ENCODE peak calls at places on chromosomes 3 and 15, in ten cellular contexts. Y, W, F, O, J, S, V, K, D and E are unnamed samples. For H3K4me1, the result is how much of the 10 kb centered on the place peaks cover.

GRCh38 chr15:77048135-77048866 is 22.6 kb downstream of the TSPAN3 start:
- DNase-seq in Y (peak), W (no peak), F (no peak), O (no peak), J (no peak), S (no peak), V (no peak), K (no peak), D (no peak), E (no peak)

GRCh38 chr3:172595648-172596393 is 72.6 kb upstream of the TNFSF10 start:
- DNase-seq in Y (peak), W (peak), F (peak), O (peak), J (peak), S (peak), V (peak), K (peak), D (peak), E (no peak)

GRCh38 chr15:99092554-99093172 is 12.2 kb upstream of the SYNM start:
- DNase-seq in Y (no peak), W (no peak), F (no peak), O (no peak), J (no peak), S (no peak), V (no peak), K (no peak), D (no peak), E (no peak)

GRCh38 chr3:100076544-100077529 is 37.5 kb downstream of the FILIP1L start:
- DNase-seq in Y (no peak), W (peak), F (no peak), O (no peak), J (no peak), S (no peak), V (peak), K (no peak), D (no peak), E (no peak)

GRCh38 chr15:72124218-72124617 is 6.0 kb downstream of the SENP8 start:
- DNase-seq in Y (no peak), W (no peak), F (no peak), O (no peak), J (no peak), S (no peak), V (no peak), K (peak), D (no peak), E (no peak)

GRCh38 chr3:177286034-177286433 is 88.8 kb upstream of the TBL1XR1 start:
- DNase-seq in Y (no peak), W (peak), F (no peak), O (no peak), J (no peak), S (no peak), V (peak), K (no peak), D (no peak), E (no peak)

GRCh38 chr3:11944052-11944673 is 60.0 kb upstream of the SYN2 start:
- DNase-seq in Y (peak), W (peak), F (peak), O (no peak), J (no peak), S (no peak), V (peak), K (peak), D (peak), E (peak)

GRCh38 chr3:47283596-47284364 is 1.0 kb downstream of the KLHL18 start:
- DNase-seq in Y (no peak), W (peak), F (peak), O (no peak), J (peak), S (no peak), V (peak), K (no peak), D (peak), E (peak)

GRCh38 chr15:84949845-84950569 is 31.6 kb upstream of the PDE8A start:
- DNase-seq in Y (no peak), W (no peak), F (peak), O (no peak), J (no peak), S (no peak), V (no peak), K (no peak), D (no peak), E (no peak)

GRCh38 chr3:74605437-74605836 is 9.0 kb downstream of the CNTN3 start:
- DNase-seq in Y (no peak), W (no peak), F (no peak), O (no peak), J (no peak), S (no peak), V (no peak), K (no peak), D (no peak), E (no peak)

GRCh38 chr15:58369261-58369699 is 62.5 kb upstream of the LIPC start:
- DNase-seq in Y (peak), W (no peak), F (peak), O (no peak), J (peak), S (peak), V (peak), K (no peak), D (no peak), E (no peak)

GRCh38 chr3:181487236-181487978 is 224.3 kb upstream of the SOX2 start:
- DNase-seq in Y (no peak), W (no peak), F (no peak), O (no peak), J (no peak), S (no peak), V (no peak), K (no peak), D (no peak), E (no peak)

GRCh38 chr3:24846286-24846860 is 351.7 kb upstream of the THRB start:
- DNase-seq in Y (no peak), W (no peak), F (no peak), O (no peak), J (no peak), S (no peak), V (no peak), K (no peak), D (no peak), E (no peak)

GRCh38 chr15:41849204-41849603 is 10.6 kb downstream of the PLA2G4B start:
- DNase-seq in Y (no peak), W (no peak), F (no peak), O (no peak), J (no peak), S (no peak), V (no peak), K (no peak), D (no peak), E (no peak)

GRCh38 chr3:31289592-31289991 is 243.1 kb upstream of the STT3B start:
- DNase-seq in Y (no peak), W (no peak), F (no peak), O (no peak), J (peak), S (no peak), V (no peak), K (no peak), D (no peak), E (no peak)

GRCh38 chr3:15326037-15326436 is 6.3 kb downstream of the SH3BP5 start:
- DNase-seq in Y (no peak), W (no peak), F (no peak), O (no peak), J (no peak), S (no peak), V (peak), K (no peak), D (no peak), E (no peak)

GRCh38 chr15:63601026-63601726 is 4.0 kb downstream of the FBXL22 start:
- DNase-seq in Y (peak), W (peak), F (no peak), O (peak), J (peak), S (peak), V (no peak), K (peak), D (peak), E (peak)

GRCh38 chr3:183160616-183161015 is 1.9 kb downstream of the LAMP3 start:
- DNase-seq in Y (no peak), W (no peak), F (no peak), O (no peak), J (no peak), S (no peak), V (no peak), K (peak), D (peak), E (no peak)

GRCh38 chr3:64300790-64301423 is 75.6 kb upstream of the PRICKLE2 start:
- DNase-seq in Y (peak), W (no peak), F (peak), O (no peak), J (no peak), S (peak), V (peak), K (no peak), D (no peak), E (no peak)

GRCh38 chr3:12905316-12906071 is 64.1 kb upstream of the RPL32 start:
- DNase-seq in Y (no peak), W (no peak), F (no peak), O (no peak), J (no peak), S (no peak), V (no peak), K (no peak), D (no peak), E (no peak)

GRCh38 chr3:9916734-9917680 is at the start of gene IL17RC:
- DNase-seq in Y (peak), W (peak), F (peak), O (no peak), J (peak), S (peak), V (peak), K (peak), D (peak), E (peak)

GRCh38 chr15:74317820-74318375 is 49.5 kb downstream of the CYP11A1 start:
- DNase-seq in Y (peak), W (peak), F (peak), O (no peak), J (peak), S (peak), V (peak), K (no peak), D (no peak), E (no peak)

GRCh38 chr3:169112153-169112892 is 551.2 kb downstream of the MECOM start:
- DNase-seq in Y (peak), W (peak), F (peak), O (no peak), J (no peak), S (peak), V (peak), K (peak), D (no peak), E (no peak)

GRCh38 chr3:49351521-49352011 is 6.6 kb downstream of the GPX1 start:
- DNase-seq in Y (peak), W (peak), F (peak), O (no peak), J (no peak), S (peak), V (peak), K (peak), D (no peak), E (no peak)

GRCh38 chr3:120025520-120025919 is 68.7 kb downstream of the GSK3B start:
- DNase-seq in Y (peak), W (no peak), F (no peak), O (no peak), J (no peak), S (peak), V (peak), K (no peak), D (no peak), E (no peak)

GRCh38 chr3:182618981-182619591 is 174.2 kb upstream of the ATP11B start:
- DNase-seq in Y (peak), W (no peak), F (peak), O (no peak), J (no peak), S (peak), V (peak), K (no peak), D (no peak), E (no peak)

GRCh38 chr3:119145500-119146167 is at the start of gene TEX55:
- DNase-seq in Y (peak), W (peak), F (peak), O (no peak), J (no peak), S (peak), V (peak), K (peak), D (peak), E (peak)

GRCh38 chr3:49161808-49162530 is 4.2 kb downstream of the CCDC71 start:
- DNase-seq in Y (no peak), W (no peak), F (no peak), O (no peak), J (no peak), S (no peak), V (no peak), K (no peak), D (no peak), E (no peak)

GRCh38 chr3:25610779-25611178 is 53.9 kb downstream of the TOP2B start:
- DNase-seq in Y (no peak), W (no peak), F (no peak), O (no peak), J (no peak), S (no peak), V (no peak), K (no peak), D (no peak), E (no peak)

GRCh38 chr15:41554915-41555314 is 4.1 kb upstream of the TYRO3 start:
- DNase-seq in Y (no peak), W (no peak), F (no peak), O (no peak), J (no peak), S (no peak), V (no peak), K (peak), D (no peak), E (no peak)

GRCh38 chr3:154304116-154304786 is 20.0 kb downstream of the DHX36 start:
- DNase-seq in Y (peak), W (no peak), F (no peak), O (no peak), J (no peak), S (peak), V (no peak), K (no peak), D (no peak), E (no peak)

GRCh38 chr3:110881069-110881468 is 190.5 kb upstream of the NECTIN3 start:
- DNase-seq in Y (peak), W (peak), F (peak), O (no peak), J (peak), S (peak), V (peak), K (peak), D (peak), E (peak)

GRCh38 chr15:73851679-73852078 is 21.7 kb upstream of the TBC1D21 start:
- DNase-seq in Y (peak), W (peak), F (peak), O (peak), J (peak), S (peak), V (peak), K (peak), D (peak), E (peak)

GRCh38 chr15:78050851-78051250 is 26.7 kb downstream of the TBC1D2B start:
- DNase-seq in Y (no peak), W (peak), F (no peak), O (no peak), J (no peak), S (peak), V (no peak), K (peak), D (no peak), E (no peak)

GRCh38 chr15:43153269-43153668 is 19.9 kb downstream of the TMEM62 start:
- DNase-seq in Y (no peak), W (no peak), F (no peak), O (no peak), J (no peak), S (no peak), V (no peak), K (no peak), D (no peak), E (no peak)

GRCh38 chr15:43146187-43146586 is 12.8 kb downstream of the TMEM62 start:
- DNase-seq in Y (no peak), W (no peak), F (no peak), O (no peak), J (no peak), S (no peak), V (no peak), K (no peak), D (no peak), E (no peak)

GRCh38 chr15:43144512-43144911 is 11.1 kb downstream of the TMEM62 start:
- DNase-seq in Y (no peak), W (no peak), F (no peak), O (no peak), J (no peak), S (no peak), V (no peak), K (no peak), D (no peak), E (no peak)

GRCh38 chr15:43151688-43152087 is 18.3 kb downstream of the TMEM62 start:
- DNase-seq in Y (no peak), W (no peak), F (no peak), O (no peak), J (no peak), S (no peak), V (no peak), K (no peak), D (no peak), E (no peak)

GRCh38 chr15:43150171-43150929 is 17.0 kb downstream of the TMEM62 start:
- DNase-seq in Y (peak), W (peak), F (peak), O (no peak), J (no peak), S (peak), V (peak), K (peak), D (no peak), E (no peak)
- H3K9ac ChIP-seq in Y (no peak), W (no peak), F (no peak), O (no peak), J (no peak), S (peak), V (no peak), K (peak), D (no peak), E (no peak)

GRCh38 chr3:32818431-32819085 is 761 bp downstream of the TRIM71 start:
- DNase-seq in Y (no peak), W (no peak), F (no peak), O (no peak), J (no peak), S (no peak), V (no peak), K (no peak), D (peak), E (peak)

GRCh38 chr3:32816439-32817194 is 1.2 kb upstream of the TRIM71 start:
- DNase-seq in Y (no peak), W (peak), F (peak), O (peak), J (peak), S (no peak), V (no peak), K (peak), D (peak), E (peak)

GRCh38 chr3:32817195-32817560 is 619 bp upstream of the TRIM71 start:
- DNase-seq in Y (no peak), W (no peak), F (no peak), O (no peak), J (no peak), S (no peak), V (no peak), K (no peak), D (peak), E (peak)

GRCh38 chr3:32819086-32819450 is 1.3 kb downstream of the TRIM71 start:
- DNase-seq in Y (no peak), W (no peak), F (no peak), O (no peak), J (no peak), S (no peak), V (no peak), K (no peak), D (no peak), E (no peak)

GRCh38 chr3:32817561-32818430 is at the start of gene TRIM71:
- DNase-seq in Y (no peak), W (peak), F (no peak), O (no peak), J (no peak), S (no peak), V (no peak), K (no peak), D (peak), E (peak)
- H3K4me1 ChIP-seq in Y (under half), W (under half), F (under half), O (under half), J (under half), S (under half), V (under half), K (under half), D (half or more), E (under half)

DNA sequence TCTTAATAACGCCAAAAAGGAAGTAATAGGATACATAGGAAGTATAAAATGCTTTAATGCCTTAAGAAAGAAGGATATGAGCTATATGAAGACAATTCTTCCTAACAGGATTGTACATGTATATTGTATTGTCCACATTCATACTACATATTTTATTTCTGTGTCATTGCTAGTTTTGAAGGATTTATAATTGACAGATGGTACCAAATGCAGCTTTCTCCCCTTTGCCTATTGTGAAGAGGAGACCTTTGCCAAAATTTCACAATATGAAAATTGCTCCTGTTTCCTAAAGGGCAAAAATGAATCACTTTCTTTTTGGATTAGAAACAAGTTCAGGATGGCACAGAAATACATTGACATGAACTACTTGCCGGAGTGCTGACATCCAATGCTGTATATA is 34.8 kb upstream of the EOMES start:
- DNase-seq in Y (no peak), W (no peak), F (no peak), O (no peak), J (no peak), S (no peak), V (peak), K (no peak), D (no peak), E (no peak)
- H3K9ac ChIP-seq in Y (no peak), W (no peak), F (no peak), O (no peak), J (no peak), S (no peak), V (no peak), K (no peak), D (no peak), E (no peak)

GRCh38 chr15:40331026-40331425 is 7.5 kb downstream of the INAFM2 start:
- DNase-seq in Y (no peak), W (no peak), F (no peak), O (no peak), J (no peak), S (no peak), V (no peak), K (no peak), D (no peak), E (no peak)

GRCh38 chr15:40328711-40329240 is 5.3 kb downstream of the INAFM2 start:
- DNase-seq in Y (no peak), W (no peak), F (no peak), O (no peak), J (no peak), S (no peak), V (no peak), K (peak), D (no peak), E (no peak)

GRCh38 chr15:40331637-40332036 is 8.1 kb downstream of the INAFM2 start:
- DNase-seq in Y (no peak), W (no peak), F (no peak), O (no peak), J (no peak), S (no peak), V (no peak), K (no peak), D (no peak), E (no peak)

GRCh38 chr15:40329804-40330203 is 6.3 kb downstream of the INAFM2 start:
- DNase-seq in Y (no peak), W (no peak), F (no peak), O (no peak), J (no peak), S (no peak), V (no peak), K (no peak), D (no peak), E (no peak)

DNA sequence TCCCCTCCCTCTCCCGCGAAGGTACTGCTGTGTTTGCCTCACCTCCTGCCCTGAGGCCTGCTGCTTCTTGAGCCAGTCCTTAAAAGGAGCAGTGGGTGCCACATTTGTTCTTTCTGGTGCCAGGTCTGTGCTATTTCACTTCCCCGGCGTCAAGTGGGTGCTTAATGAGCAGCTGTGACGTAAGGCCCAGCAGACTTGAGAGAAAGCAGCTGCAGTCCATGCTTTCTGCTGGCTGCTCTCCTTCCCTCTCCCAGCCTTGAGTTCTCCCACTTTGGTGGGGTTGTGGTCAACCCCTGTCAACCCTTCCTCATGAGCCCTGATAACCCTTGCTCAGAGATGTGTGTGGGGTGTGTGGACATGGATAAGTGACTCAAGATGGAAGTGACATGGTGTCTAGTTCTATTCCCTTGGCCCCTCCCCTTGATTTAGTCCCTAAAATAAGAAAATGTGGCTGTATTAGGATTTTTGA is 6.9 kb downstream of the INAFM2 start:
- DNase-seq in Y (peak), W (no peak), F (peak), O (no peak), J (no peak), S (peak), V (peak), K (no peak), D (no peak), E (no peak)
- H3K4me1 ChIP-seq in Y (under half), W (under half), F (under half), O (under half), J (under half), S (under half), V (under half), K (half or more), D (under half), E (under half)